ENCODE peak calls at places on chromosomes 6 and 20, in nine cellular contexts. W, E, B, N, P, J, R, A and M are unnamed samples.

GRCh38 chr6:156562019-156562418 is 215.2 kb upstream of the ARID1B start:
- DNase-seq in W (no peak), E (no peak), B (no peak), N (no peak), P (no peak), J (no peak), R (no peak), A (no peak), M (no peak)

GRCh38 chr6:99590728-99591672 is 15.6 kb upstream of the PRDM13 start:
- DNase-seq in W (no peak), E (no peak), B (no peak), N (no peak), P (no peak), J (no peak), R (no peak), A (no peak), M (no peak)

GRCh38 chr6:143673638-143674037 is 4.1 kb upstream of the PHACTR2 start:
- DNase-seq in W (peak; percentile 87), E (peak; percentile 19), B (no peak), N (no peak), P (no peak), J (no peak), R (peak; percentile 68), A (no peak), M (no peak)

GRCh38 chr6:92122746-92123145 is 1296.6 kb downstream of the EPHA7 start:
- DNase-seq in W (no peak), E (no peak), B (peak; percentile 6), N (no peak), P (no peak), J (no peak), R (no peak), A (no peak), M (no peak)

GRCh38 chr20:59825563-59825920 is 107.9 kb downstream of the SYCP2 start:
- DNase-seq in W (no peak), E (no peak), B (no peak), N (no peak), P (no peak), J (no peak), R (no peak), A (no peak), M (no peak)

GRCh38 chr6:136067731-136068341 is 182.3 kb downstream of the MTFR2 start:
- DNase-seq in W (peak; percentile 82), E (no peak), B (no peak), N (no peak), P (no peak), J (no peak), R (peak; percentile 66), A (no peak), M (no peak)

GRCh38 chr6:64034840-64035656 is 399.4 kb downstream of the PHF3 start:
- DNase-seq in W (peak; percentile 12), E (no peak), B (no peak), N (no peak), P (no peak), J (no peak), R (no peak), A (no peak), M (no peak)

GRCh38 chr20:37311710-37312355 is 22.4 kb downstream of the MANBAL start:
- DNase-seq in W (peak; percentile 58), E (no peak), B (no peak), N (no peak), P (no peak), J (no peak), R (no peak), A (no peak), M (no peak)

GRCh38 chr20:32441638-32442037 is 83.5 kb downstream of the ASXL1 start:
- DNase-seq in W (no peak), E (no peak), B (no peak), N (no peak), P (no peak), J (no peak), R (no peak), A (no peak), M (no peak)

GRCh38 chr20:38337561-38338140 is 8.6 kb upstream of the LBP start:
- DNase-seq in W (no peak), E (peak; percentile 58), B (peak; percentile 29), N (no peak), P (no peak), J (no peak), R (peak; percentile 74), A (peak; percentile 28), M (peak; percentile 29)

GRCh38 chr20:32163951-32164350 is 43.6 kb downstream of the PLAGL2 start:
- DNase-seq in W (no peak), E (no peak), B (no peak), N (peak; percentile 19), P (no peak), J (no peak), R (no peak), A (no peak), M (no peak)

GRCh38 chr6:115735610-115736009 is 325.1 kb downstream of the FRK start:
- DNase-seq in W (no peak), E (no peak), B (no peak), N (no peak), P (no peak), J (no peak), R (no peak), A (no peak), M (no peak)

GRCh38 chr6:15622045-15622750 is 40.6 kb downstream of the DTNBP1 start:
- DNase-seq in W (no peak), E (no peak), B (no peak), N (no peak), P (no peak), J (no peak), R (no peak), A (no peak), M (no peak)

GRCh38 chr6:167706313-167707109 is 120.2 kb upstream of the AFDN start:
- DNase-seq in W (no peak), E (no peak), B (no peak), N (no peak), P (no peak), J (no peak), R (no peak), A (no peak), M (no peak)

GRCh38 chr6:71107935-71108420 is 151.1 kb upstream of the B3GAT2 start:
- DNase-seq in W (peak; percentile 92), E (no peak), B (no peak), N (no peak), P (no peak), J (no peak), R (peak; percentile 3), A (no peak), M (no peak)

GRCh38 chr6:43970068-43970912 is 157.0 kb downstream of the MRPL14 start:
- DNase-seq in W (no peak), E (no peak), B (no peak), N (no peak), P (no peak), J (no peak), R (no peak), A (no peak), M (no peak)

GRCh38 chr6:47134476-47135189 is 92.5 kb upstream of the ADGRF1 start:
- DNase-seq in W (peak; percentile 99), E (peak; percentile 72), B (no peak), N (no peak), P (no peak), J (no peak), R (peak; percentile 88), A (no peak), M (no peak)

GRCh38 chr6:19753822-19754221 is 83.3 kb upstream of the ID4 start:
- DNase-seq in W (no peak), E (no peak), B (no peak), N (no peak), P (no peak), J (no peak), R (no peak), A (no peak), M (no peak)

GRCh38 chr20:34112600-34113061 is 588 bp upstream of the EIF2S2 start:
- DNase-seq in W (peak; percentile 36), E (peak; percentile 36), B (no peak), N (no peak), P (no peak), J (no peak), R (no peak), A (no peak), M (no peak)

GRCh38 chr6:67885081-67886033 is 749.7 kb upstream of the ADGRB3 start:
- DNase-seq in W (no peak), E (no peak), B (no peak), N (no peak), P (no peak), J (no peak), R (no peak), A (no peak), M (no peak)

GRCh38 chr20:18314786-18315406 is 26.6 kb downstream of the ZNF133 start:
- DNase-seq in W (peak; percentile 65), E (peak; percentile 22), B (no peak), N (no peak), P (no peak), J (no peak), R (no peak), A (no peak), M (no peak)

GRCh38 chr20:25987073-25987927 is 290.6 kb upstream of the ZNF337 start:
- DNase-seq in W (peak; percentile 11), E (peak; percentile 31), B (peak; percentile 58), N (peak; percentile 66), P (no peak), J (no peak), R (no peak), A (peak; percentile 60), M (no peak)
- TF ChIP-seq CTCF in W (peak; percentile 9), E (peak; percentile 38), B (peak; percentile 56), N (no peak), P (peak; percentile 29), J (no peak), R (no peak), A (peak; percentile 34), M (peak; percentile 14)

GRCh38 chr20:51388227-51388626 is 154.3 kb downstream of the NFATC2 start:
- DNase-seq in W (peak; percentile 72), E (no peak), B (no peak), N (no peak), P (no peak), J (no peak), R (no peak), A (no peak), M (no peak)
- H3K27ac ChIP-seq in W (no peak overlapping the region), E (peak overlapping the region; percentile 27), B (peak overlapping the region; percentile 95), N (no peak overlapping the region), P (no peak overlapping the region), J (no peak overlapping the region), R (no peak overlapping the region), A (no peak overlapping the region), M (no peak overlapping the region)

DNA sequence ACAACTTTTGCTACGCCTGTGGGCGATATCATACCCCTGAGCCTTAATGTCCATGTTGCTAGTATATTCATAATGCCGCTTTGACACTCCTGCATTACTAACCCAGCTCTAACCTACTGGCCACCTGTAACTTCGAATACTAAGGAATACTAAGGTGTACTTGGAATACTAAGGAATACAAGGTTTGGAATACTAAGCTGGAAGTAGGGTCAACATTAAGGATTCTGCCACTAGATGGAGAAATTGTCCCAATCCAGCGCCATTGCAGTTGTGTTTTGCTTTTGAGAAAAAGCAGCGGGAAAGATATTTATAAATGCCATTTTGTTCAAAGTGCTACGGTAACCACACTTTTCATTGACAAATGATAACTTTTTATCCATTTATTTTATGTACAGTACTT is 10.7 kb downstream of the TBXT start:
- DNase-seq in W (no peak), E (peak; percentile 23), B (no peak), N (no peak), P (no peak), J (no peak), R (peak; percentile 7), A (no peak), M (no peak)
- TF ChIP-seq CTCF in W (no peak), E (peak; percentile 48), B (peak; percentile 74), N (no peak), P (no peak), J (no peak), R (peak; percentile 45), A (peak; percentile 34), M (peak; percentile 45)

GRCh38 chr6:52312461-52312860 is 27.9 kb upstream of the MCM3 start:
- DNase-seq in W (no peak), E (no peak), B (no peak), N (no peak), P (no peak), J (no peak), R (no peak), A (no peak), M (no peak)

GRCh38 chr6:52317841-52318581 is 33.5 kb upstream of the MCM3 start:
- DNase-seq in W (peak; percentile 52), E (peak; percentile 13), B (no peak), N (no peak), P (no peak), J (no peak), R (no peak), A (no peak), M (no peak)
- H3K27ac ChIP-seq in W (no peak overlapping the region), E (no peak overlapping the region), B (no peak overlapping the region), N (no peak overlapping the region), P (no peak overlapping the region), J (no peak overlapping the region), R (no peak overlapping the region), A (no peak overlapping the region), M (no peak overlapping the region)